ENCODE peak calls at places on chromosomes 12 and 14, in ten cellular contexts. Z is kidney; Q is stomach; N is SK-N-SH; E is astrocyte; U is heart left ventricle; T is CD8-positive, alpha-beta T cell; Y is transverse colon; G is H1; I is Karpas-422. L is an unnamed sample.

GRCh38 chr12:16756833-16757552 is 151.0 kb upstream of the LMO3 start:
- DNase-seq in Z (no peak), Q (no peak), N (peak; percentile 0), E (no peak), U (no peak), T (no peak), Y (no peak), G (no peak), I (no peak), L (no peak)

GRCh38 chr12:40405419-40405818 is 180.6 kb downstream of the LRRK2 start:
- DNase-seq in Z (no peak), Q (no peak), N (no peak), E (no peak), U (no peak), T (no peak), Y (no peak), G (no peak), I (no peak), L (no peak)

GRCh38 chr12:41497362-41497761 is 309.2 kb downstream of the PDZRN4 start:
- DNase-seq in Z (no peak), Q (no peak), N (no peak), E (no peak), U (no peak), T (no peak), Y (no peak), G (no peak), I (no peak), L (no peak)

GRCh38 chr12:63308701-63309100 is 157.7 kb upstream of the AVPR1A start:
- DNase-seq in Z (no peak), Q (no peak), N (no peak), E (no peak), U (no peak), T (no peak), Y (no peak), G (no peak), I (no peak), L (peak; percentile 52)

GRCh38 chr12:24838531-24838950 is 110.4 kb downstream of the BCAT1 start:
- DNase-seq in Z (no peak), Q (no peak), N (peak; percentile 42), E (peak; percentile 79), U (no peak), T (no peak), Y (peak; percentile 37), G (no peak), I (no peak), L (peak; percentile 92)

GRCh38 chr12:122064780-122065588 is 13.6 kb upstream of the MLXIP start:
- DNase-seq in Z (peak; percentile 95), Q (no peak), N (peak; percentile 55), E (peak; percentile 80), U (peak; percentile 79), T (no peak), Y (no peak), G (peak; percentile 52), I (peak; percentile 67), L (peak; percentile 80)

GRCh38 chr12:44126811-44127210 is 290.9 kb downstream of the TMEM117 start:
- DNase-seq in Z (no peak), Q (no peak), N (no peak), E (no peak), U (no peak), T (no peak), Y (no peak), G (no peak), I (no peak), L (peak; percentile 2)

GRCh38 chr14:60250318-60251035 is 1.5 kb downstream of the PPM1A start:
- DNase-seq in Z (no peak), Q (no peak), N (peak; percentile 36), E (peak; percentile 26), U (no peak), T (no peak), Y (peak; percentile 26), G (no peak), I (peak; percentile 54), L (peak; percentile 48)

GRCh38 chr14:49050836-49051235 is 535.3 kb downstream of the RPS29 start:
- DNase-seq in Z (no peak), Q (no peak), N (no peak), E (peak; percentile 25), U (no peak), T (no peak), Y (no peak), G (no peak), I (no peak), L (no peak)

GRCh38 chr12:5648692-5649338 is 216.9 kb downstream of the NTF3 start:
- DNase-seq in Z (no peak), Q (no peak), N (no peak), E (no peak), U (no peak), T (no peak), Y (no peak), G (peak; percentile 52), I (peak; percentile 66), L (peak; percentile 79)

GRCh38 chr12:8087666-8088065 is 5.6 kb downstream of the NECAP1 start:
- DNase-seq in Z (no peak), Q (no peak), N (no peak), E (no peak), U (no peak), T (no peak), Y (no peak), G (no peak), I (no peak), L (no peak)

GRCh38 chr14:55129086-55129427 is at the start of gene LGALS3:
- DNase-seq in Z (peak; percentile 92), Q (peak; percentile 87), N (peak; percentile 88), E (no peak), U (peak; percentile 91), T (peak; percentile 23), Y (peak; percentile 88), G (no peak), I (no peak), L (peak; percentile 92)

GRCh38 chr14:71574976-71575375 is 357.3 kb upstream of the RGS6 start:
- DNase-seq in Z (no peak), Q (no peak), N (no peak), E (peak; percentile 92), U (no peak), T (no peak), Y (no peak), G (no peak), I (no peak), L (peak; percentile 87)

GRCh38 chr14:44204061-44204815 is 302.8 kb downstream of the FSCB start:
- DNase-seq in Z (no peak), Q (no peak), N (no peak), E (no peak), U (no peak), T (no peak), Y (no peak), G (no peak), I (no peak), L (no peak)

GRCh38 chr12:780750-781379 is 28.5 kb downstream of the WNK1 start:
- DNase-seq in Z (no peak), Q (no peak), N (no peak), E (no peak), U (no peak), T (no peak), Y (no peak), G (no peak), I (no peak), L (no peak)

GRCh38 chr14:63453443-63453936 is 89.7 kb downstream of the PPP2R5E start:
- DNase-seq in Z (no peak), Q (no peak), N (no peak), E (peak; percentile 51), U (no peak), T (no peak), Y (no peak), G (no peak), I (no peak), L (no peak)

GRCh38 chr14:51957950-51958349 is 31.4 kb upstream of the RTRAF start:
- DNase-seq in Z (no peak), Q (no peak), N (no peak), E (peak; percentile 62), U (no peak), T (no peak), Y (no peak), G (no peak), I (no peak), L (peak; percentile 27)

GRCh38 chr12:124881123-124881522 is 17.5 kb upstream of the SCARB1 start:
- DNase-seq in Z (no peak), Q (no peak), N (no peak), E (no peak), U (no peak), T (no peak), Y (no peak), G (no peak), I (no peak), L (no peak)
- H3K4me3 ChIP-seq in Z (no peak overlapping the region), Q (no peak overlapping the region), N (no peak overlapping the region), E (no peak overlapping the region), U (no peak overlapping the region), T (no peak overlapping the region), Y (no peak overlapping the region), G (no peak overlapping the region), I (no peak overlapping the region), L (no peak overlapping the region)

GRCh38 chr14:61519735-61520134 is 175.6 kb upstream of the HIF1A start:
- DNase-seq in Z (no peak), Q (no peak), N (no peak), E (no peak), U (no peak), T (no peak), Y (no peak), G (no peak), I (no peak), L (no peak)

GRCh38 chr14:61520546-61520945 is 174.8 kb upstream of the HIF1A start:
- DNase-seq in Z (no peak), Q (no peak), N (no peak), E (no peak), U (no peak), T (no peak), Y (no peak), G (no peak), I (no peak), L (no peak)

GRCh38 chr14:61523751-61524150 is 171.6 kb upstream of the HIF1A start:
- DNase-seq in Z (no peak), Q (no peak), N (no peak), E (no peak), U (no peak), T (no peak), Y (no peak), G (no peak), I (no peak), L (no peak)

GRCh38 chr14:61524211-61524806 is 171.0 kb upstream of the HIF1A start:
- DNase-seq in Z (no peak), Q (no peak), N (no peak), E (peak; percentile 87), U (no peak), T (no peak), Y (no peak), G (no peak), I (no peak), L (peak; percentile 53)

GRCh38 chr14:61521773-61522172 is 173.5 kb upstream of the HIF1A start:
- DNase-seq in Z (no peak), Q (no peak), N (no peak), E (no peak), U (no peak), T (no peak), Y (no peak), G (no peak), I (no peak), L (no peak)
- H3K4me1 ChIP-seq in Z (peaks cover 37% of the 10 kb centered on the region), Q (peaks cover 45% of the 10 kb centered on the region), N (peaks cover 21% of the 10 kb centered on the region), E (peaks cover 28% of the 10 kb centered on the region), U (peaks cover 40% of the 10 kb centered on the region), T (peaks cover 62% of the 10 kb centered on the region), Y (peaks cover 41% of the 10 kb centered on the region), G (peaks cover 4% of the 10 kb centered on the region), I (peaks cover 1% of the 10 kb centered on the region), L (peaks cover 41% of the 10 kb centered on the region)

GRCh38 chr12:133023566-133023965 is 13.7 kb upstream of the ZNF84 start:
- DNase-seq in Z (no peak), Q (no peak), N (no peak), E (no peak), U (no peak), T (no peak), Y (no peak), G (no peak), I (no peak), L (no peak)
- H3K4me3 ChIP-seq in Z (no peak overlapping the region), Q (no peak overlapping the region), N (no peak overlapping the region), E (no peak overlapping the region), U (no peak overlapping the region), T (no peak overlapping the region), Y (no peak overlapping the region), G (no peak overlapping the region), I (no peak overlapping the region), L (no peak overlapping the region)

GRCh38 chr12:58883576-58884334 is 36.5 kb downstream of the LRIG3 start:
- DNase-seq in Z (no peak), Q (no peak), N (no peak), E (no peak), U (no peak), T (no peak), Y (no peak), G (no peak), I (no peak), L (no peak)
- H3K4me1 ChIP-seq in Z (no peaks in the 10 kb centered on the region), Q (no peaks in the 10 kb centered on the region), N (no peaks in the 10 kb centered on the region), E (no peaks in the 10 kb centered on the region), U (no peaks in the 10 kb centered on the region), T (no peaks in the 10 kb centered on the region), Y (no peaks in the 10 kb centered on the region), G (peaks cover 2% of the 10 kb centered on the region), I (no peaks in the 10 kb centered on the region), L (peaks cover 51% of the 10 kb centered on the region)

L was measured in adipocyte.